ENCODE peak calls at places on chromosomes 13 and 19, in eight cellular contexts. One of them, this sample, is unnamed. For H4K20me1, the result is how much of the 10 kb centered on the place peaks cover.

GRCh38 chr19:32718286-32718685 is 1.3 kb upstream of the TDRD12 start:
- DNase-seq in GM23248: no peak
- DNase-seq in fibroblast of lung: no peak
- DNase-seq in K562: no peak
- DNase-seq in neural progenitor cell: no peak
- DNase-seq in PC-9: no peak
- DNase-seq in PC-3: no peak
- DNase-seq in HCT116: no peak
- DNase-seq in this sample: no peak

GRCh38 chr19:55178781-55179569 is 1.1 kb downstream of the SYT5 start:
- DNase-seq in GM23248: peak
- DNase-seq in fibroblast of lung: peak
- DNase-seq in K562: peak
- DNase-seq in neural progenitor cell: peak
- DNase-seq in PC-9: no peak
- DNase-seq in PC-3: peak
- DNase-seq in HCT116: peak
- DNase-seq in this sample: peak

GRCh38 chr13:49399801-49400472 is 43.9 kb downstream of the CAB39L start:
- DNase-seq in GM23248: no peak
- DNase-seq in fibroblast of lung: no peak
- DNase-seq in K562: no peak
- DNase-seq in neural progenitor cell: no peak
- DNase-seq in PC-9: peak
- DNase-seq in PC-3: peak
- DNase-seq in HCT116: no peak
- DNase-seq in this sample: no peak

GRCh38 chr13:71801781-71802180 is 65.2 kb downstream of the DACH1 start:
- DNase-seq in GM23248: no peak
- DNase-seq in fibroblast of lung: no peak
- DNase-seq in K562: no peak
- DNase-seq in neural progenitor cell: peak
- DNase-seq in PC-9: no peak
- DNase-seq in PC-3: no peak
- DNase-seq in HCT116: no peak
- DNase-seq in this sample: no peak

GRCh38 chr13:94886191-94886590 is 173.8 kb upstream of the SOX21 start:
- DNase-seq in GM23248: no peak
- DNase-seq in fibroblast of lung: no peak
- DNase-seq in K562: no peak
- DNase-seq in neural progenitor cell: peak
- DNase-seq in PC-9: no peak
- DNase-seq in PC-3: peak
- DNase-seq in HCT116: no peak
- DNase-seq in this sample: no peak

GRCh38 chr13:78675112-78675511 is 16.2 kb upstream of the OBI1 start:
- DNase-seq in GM23248: no peak
- DNase-seq in fibroblast of lung: no peak
- DNase-seq in K562: no peak
- DNase-seq in neural progenitor cell: no peak
- DNase-seq in PC-9: no peak
- DNase-seq in PC-3: no peak
- DNase-seq in HCT116: no peak
- DNase-seq in this sample: no peak

GRCh38 chr13:93147946-93148345 is 78.7 kb upstream of the GPC6 start:
- DNase-seq in GM23248: peak
- DNase-seq in fibroblast of lung: no peak
- DNase-seq in K562: no peak
- DNase-seq in neural progenitor cell: no peak
- DNase-seq in PC-9: no peak
- DNase-seq in PC-3: no peak
- DNase-seq in HCT116: no peak
- DNase-seq in this sample: peak

GRCh38 chr13:32746474-32746873 is 160.2 kb downstream of the PDS5B start:
- DNase-seq in GM23248: no peak
- DNase-seq in fibroblast of lung: no peak
- DNase-seq in K562: no peak
- DNase-seq in neural progenitor cell: no peak
- DNase-seq in PC-9: no peak
- DNase-seq in PC-3: no peak
- DNase-seq in HCT116: no peak
- DNase-seq in this sample: no peak

GRCh38 chr13:50873481-50873880 is 30.0 kb upstream of the DLEU7 start:
- DNase-seq in GM23248: peak
- DNase-seq in fibroblast of lung: peak
- DNase-seq in K562: no peak
- DNase-seq in neural progenitor cell: no peak
- DNase-seq in PC-9: no peak
- DNase-seq in PC-3: peak
- DNase-seq in HCT116: no peak
- DNase-seq in this sample: no peak

GRCh38 chr19:29873024-29873800 is 61.4 kb downstream of the CCNE1 start:
- DNase-seq in GM23248: peak
- DNase-seq in fibroblast of lung: peak
- DNase-seq in K562: peak
- DNase-seq in neural progenitor cell: peak
- DNase-seq in PC-9: no peak
- DNase-seq in PC-3: peak
- DNase-seq in HCT116: no peak
- DNase-seq in this sample: no peak

GRCh38 chr19:12720851-12721655 is 2.7 kb downstream of the TNPO2 start:
- DNase-seq in GM23248: peak
- DNase-seq in fibroblast of lung: peak
- DNase-seq in K562: peak
- DNase-seq in neural progenitor cell: peak
- DNase-seq in PC-9: no peak
- DNase-seq in PC-3: peak
- DNase-seq in HCT116: no peak
- DNase-seq in this sample: peak

GRCh38 chr19:17522988-17523872 is 11.8 kb downstream of the PGLS start:
- DNase-seq in GM23248: no peak
- DNase-seq in fibroblast of lung: no peak
- DNase-seq in K562: no peak
- DNase-seq in neural progenitor cell: no peak
- DNase-seq in PC-9: no peak
- DNase-seq in PC-3: no peak
- DNase-seq in HCT116: no peak
- DNase-seq in this sample: no peak

GRCh38 chr13:78609464-78610205 is 6.3 kb upstream of the POU4F1 start:
- DNase-seq in GM23248: peak
- DNase-seq in fibroblast of lung: peak
- DNase-seq in K562: no peak
- DNase-seq in neural progenitor cell: peak
- DNase-seq in PC-9: no peak
- DNase-seq in PC-3: no peak
- DNase-seq in HCT116: no peak
- DNase-seq in this sample: no peak

GRCh38 chr13:20230913-20231838 is 943 bp downstream of the GJB6 start:
- DNase-seq in GM23248: no peak
- DNase-seq in fibroblast of lung: no peak
- DNase-seq in K562: no peak
- DNase-seq in neural progenitor cell: peak
- DNase-seq in PC-9: no peak
- DNase-seq in PC-3: no peak
- DNase-seq in HCT116: no peak
- DNase-seq in this sample: no peak

GRCh38 chr19:16370671-16371391 is 46.2 kb downstream of the KLF2 start:
- DNase-seq in GM23248: no peak
- DNase-seq in fibroblast of lung: no peak
- DNase-seq in K562: no peak
- DNase-seq in neural progenitor cell: no peak
- DNase-seq in PC-9: no peak
- DNase-seq in PC-3: no peak
- DNase-seq in HCT116: no peak
- DNase-seq in this sample: no peak

GRCh38 chr13:87810391-87810801 is 139.2 kb downstream of the SLITRK5 start:
- DNase-seq in GM23248: no peak
- DNase-seq in fibroblast of lung: no peak
- DNase-seq in K562: no peak
- DNase-seq in neural progenitor cell: peak
- DNase-seq in PC-9: peak
- DNase-seq in PC-3: peak
- DNase-seq in HCT116: no peak
- DNase-seq in this sample: no peak

GRCh38 chr13:64165826-64166225 is 2750.2 kb upstream of the PCDH20 start:
- DNase-seq in GM23248: no peak
- DNase-seq in fibroblast of lung: no peak
- DNase-seq in K562: no peak
- DNase-seq in neural progenitor cell: no peak
- DNase-seq in PC-9: no peak
- DNase-seq in PC-3: no peak
- DNase-seq in HCT116: no peak
- DNase-seq in this sample: no peak

GRCh38 chr19:17455711-17456123 is 5.0 kb downstream of the NXNL1 start:
- DNase-seq in GM23248: peak
- DNase-seq in fibroblast of lung: no peak
- DNase-seq in K562: no peak
- DNase-seq in neural progenitor cell: peak
- DNase-seq in PC-9: no peak
- DNase-seq in PC-3: no peak
- DNase-seq in HCT116: no peak
- DNase-seq in this sample: no peak

GRCh38 chr13:30800107-30800506 is 64.8 kb downstream of the ALOX5AP start:
- DNase-seq in GM23248: no peak
- DNase-seq in fibroblast of lung: no peak
- DNase-seq in K562: no peak
- DNase-seq in neural progenitor cell: no peak
- DNase-seq in PC-9: no peak
- DNase-seq in PC-3: no peak
- DNase-seq in HCT116: no peak
- DNase-seq in this sample: no peak

GRCh38 chr13:31119966-31120733 is 41.6 kb downstream of the HSPH1 start:
- DNase-seq in GM23248: no peak
- DNase-seq in fibroblast of lung: peak
- DNase-seq in K562: no peak
- DNase-seq in neural progenitor cell: no peak
- DNase-seq in PC-9: peak
- DNase-seq in PC-3: no peak
- DNase-seq in HCT116: no peak
- DNase-seq in this sample: no peak

GRCh38 chr19:56094449-56094848 is 26.6 kb downstream of the ZNF787 start:
- DNase-seq in GM23248: no peak
- DNase-seq in fibroblast of lung: no peak
- DNase-seq in K562: no peak
- DNase-seq in neural progenitor cell: no peak
- DNase-seq in PC-9: no peak
- DNase-seq in PC-3: no peak
- DNase-seq in HCT116: no peak
- DNase-seq in this sample: no peak

GRCh38 chr13:75870397-75870801 is 234.3 kb downstream of the LMO7 start:
- DNase-seq in GM23248: peak
- DNase-seq in fibroblast of lung: peak
- DNase-seq in K562: peak
- DNase-seq in neural progenitor cell: peak
- DNase-seq in PC-9: no peak
- DNase-seq in PC-3: peak
- DNase-seq in HCT116: no peak
- DNase-seq in this sample: no peak

GRCh38 chr13:112171570-112171965 is 104.6 kb downstream of the SOX1 start:
- DNase-seq in GM23248: no peak
- DNase-seq in fibroblast of lung: no peak
- DNase-seq in K562: no peak
- DNase-seq in neural progenitor cell: no peak
- DNase-seq in PC-9: no peak
- DNase-seq in PC-3: no peak
- DNase-seq in HCT116: no peak
- DNase-seq in this sample: no peak

GRCh38 chr13:47291116-47291656 is 394.3 kb upstream of the HTR2A start:
- DNase-seq in GM23248: no peak
- DNase-seq in fibroblast of lung: no peak
- DNase-seq in K562: no peak
- DNase-seq in neural progenitor cell: no peak
- DNase-seq in PC-9: no peak
- DNase-seq in PC-3: peak
- DNase-seq in HCT116: no peak
- DNase-seq in this sample: no peak

GRCh38 chr13:73776137-73776785 is 357.9 kb downstream of the KLF12 start:
- DNase-seq in GM23248: no peak
- DNase-seq in fibroblast of lung: peak
- DNase-seq in K562: no peak
- DNase-seq in neural progenitor cell: no peak
- DNase-seq in PC-9: no peak
- DNase-seq in PC-3: no peak
- DNase-seq in HCT116: no peak
- DNase-seq in this sample: no peak

GRCh38 chr13:96229356-96229755 is 139.4 kb downstream of the HS6ST3 start:
- DNase-seq in GM23248: peak
- DNase-seq in fibroblast of lung: peak
- DNase-seq in K562: peak
- DNase-seq in neural progenitor cell: peak
- DNase-seq in PC-9: no peak
- DNase-seq in PC-3: peak
- DNase-seq in HCT116: peak
- DNase-seq in this sample: peak

GRCh38 chr13:90201198-90201597 is 1146.3 kb upstream of the MIR17HG start:
- DNase-seq in GM23248: peak
- DNase-seq in fibroblast of lung: peak
- DNase-seq in K562: no peak
- DNase-seq in neural progenitor cell: no peak
- DNase-seq in PC-9: no peak
- DNase-seq in PC-3: peak
- DNase-seq in HCT116: no peak
- DNase-seq in this sample: peak

GRCh38 chr19:2047449-2048103 is 3.5 kb downstream of the MKNK2 start:
- DNase-seq in GM23248: peak
- DNase-seq in fibroblast of lung: peak
- DNase-seq in K562: peak
- DNase-seq in neural progenitor cell: peak
- DNase-seq in PC-9: no peak
- DNase-seq in PC-3: peak
- DNase-seq in HCT116: no peak
- DNase-seq in this sample: no peak
- H4K20me1 ChIP-seq in GM23248: under half
- H4K20me1 ChIP-seq in fibroblast of lung: under half
- H4K20me1 ChIP-seq in K562: under half
- H4K20me1 ChIP-seq in neural progenitor cell: half or more
- H4K20me1 ChIP-seq in PC-9: half or more
- H4K20me1 ChIP-seq in PC-3: under half
- H4K20me1 ChIP-seq in HCT116: under half
- H4K20me1 ChIP-seq in this sample: under half

GRCh38 chr19:19447536-19448237 is 42.2 kb downstream of the GATAD2A start:
- DNase-seq in GM23248: peak
- DNase-seq in fibroblast of lung: no peak
- DNase-seq in K562: no peak
- DNase-seq in neural progenitor cell: no peak
- DNase-seq in PC-9: no peak
- DNase-seq in PC-3: no peak
- DNase-seq in HCT116: no peak
- DNase-seq in this sample: no peak
- H4K20me1 ChIP-seq in GM23248: under half
- H4K20me1 ChIP-seq in fibroblast of lung: under half
- H4K20me1 ChIP-seq in K562: half or more
- H4K20me1 ChIP-seq in neural progenitor cell: half or more
- H4K20me1 ChIP-seq in PC-9: half or more
- H4K20me1 ChIP-seq in PC-3: under half
- H4K20me1 ChIP-seq in HCT116: under half
- H4K20me1 ChIP-seq in this sample: under half

GRCh38 chr19:39168258-39169142 is 28.3 kb upstream of the NCCRP1 start:
- DNase-seq in GM23248: no peak
- DNase-seq in fibroblast of lung: no peak
- DNase-seq in K562: no peak
- DNase-seq in neural progenitor cell: no peak
- DNase-seq in PC-9: no peak
- DNase-seq in PC-3: no peak
- DNase-seq in HCT116: no peak
- DNase-seq in this sample: no peak
- H4K20me1 ChIP-seq in GM23248: under half
- H4K20me1 ChIP-seq in fibroblast of lung: under half
- H4K20me1 ChIP-seq in K562: under half
- H4K20me1 ChIP-seq in neural progenitor cell: under half
- H4K20me1 ChIP-seq in PC-9: under half
- H4K20me1 ChIP-seq in PC-3: under half
- H4K20me1 ChIP-seq in HCT116: under half
- H4K20me1 ChIP-seq in this sample: under half

GRCh38 chr19:34222386-34222785 is 32.0 kb upstream of the GARRE1 start:
- DNase-seq in GM23248: no peak
- DNase-seq in fibroblast of lung: no peak
- DNase-seq in K562: no peak
- DNase-seq in neural progenitor cell: no peak
- DNase-seq in PC-9: no peak
- DNase-seq in PC-3: no peak
- DNase-seq in HCT116: no peak
- DNase-seq in this sample: no peak
- H4K20me1 ChIP-seq in GM23248: under half
- H4K20me1 ChIP-seq in fibroblast of lung: under half
- H4K20me1 ChIP-seq in K562: under half
- H4K20me1 ChIP-seq in neural progenitor cell: under half
- H4K20me1 ChIP-seq in PC-9: half or more
- H4K20me1 ChIP-seq in PC-3: under half
- H4K20me1 ChIP-seq in HCT116: under half
- H4K20me1 ChIP-seq in this sample: under half

This sample was measured in mammary epithelial cell.